ENCODE peak calls at places on chromosomes 4 and X, in seven cellular contexts. C is left lung, K is renal cortical epithelial cell, F is amniotic epithelial cell, G is Peyer's patch, I is skeletal muscle cell, E is left cardiac atrium. W is an unnamed sample.

GRCh38 chrX:155263854-155264628 is at the start of gene RAB39B:
- DNase-seq in C (no peak), F (peak), E (peak), G (peak), K (peak), I (peak), W (peak)

GRCh38 chrX:70253377-70254062 is 6.5 kb downstream of the P2RY4 start:
- DNase-seq in F (no peak), E (no peak), I (no peak), C (no peak), K (peak), G (no peak), W (no peak)

GRCh38 chrX:136750364-136750763 is 30.4 kb downstream of the ARHGEF6 start:
- DNase-seq in I (no peak), F (peak), C (no peak), K (peak), G (no peak), E (no peak), W (no peak)

GRCh38 chr4:153488006-153488718 is 22.0 kb downstream of the TMEM131L start:
- DNase-seq in K (no peak), E (peak), I (no peak), C (no peak), G (no peak), F (no peak), W (no peak)

GRCh38 chr4:95255396-95256107 is 293.2 kb downstream of the UNC5C start:
- DNase-seq in I (peak), G (no peak), F (peak), C (no peak), K (peak), E (no peak), W (no peak)

GRCh38 chrX:39984191-39984956 is 113.4 kb downstream of the BCOR start:
- DNase-seq in K (no peak), E (no peak), I (peak), F (peak), C (no peak), G (no peak), W (no peak)

GRCh38 chr4:11904117-11904535 is 475.4 kb upstream of the HS3ST1 start:
- DNase-seq in I (no peak), E (peak), C (no peak), F (no peak), K (no peak), G (peak), W (no peak)

GRCh38 chr4:182848685-182849084 is 68.5 kb downstream of the DCTD start:
- DNase-seq in F (no peak), G (no peak), K (no peak), E (no peak), I (no peak), C (no peak), W (no peak)

GRCh38 chr4:34178476-34178875 is 2065.8 kb downstream of the ARAP2 start:
- DNase-seq in I (no peak), F (no peak), G (no peak), K (peak), E (no peak), C (no peak), W (no peak)

GRCh38 chr4:98662619-98663225 is 4.3 kb upstream of the TSPAN5 start:
- DNase-seq in E (no peak), G (peak), F (no peak), K (no peak), C (no peak), I (no peak), W (no peak)

GRCh38 chr4:55819634-55820033 is at the start of gene EXOC1L:
- DNase-seq in K (no peak), I (no peak), E (peak), C (no peak), G (no peak), F (no peak), W (no peak)

GRCh38 chr4:147596976-147597375 is 20.2 kb upstream of the TMEM184C start:
- DNase-seq in K (peak), F (peak), E (no peak), I (no peak), G (no peak), C (peak), W (no peak)

W was measured in cardiac septum.